ENCODE peak calls at places on chromosomes 13 and 19, in five cellular contexts. K is Peyer's patch; V is pancreas; O is dorsolateral prefrontal cortex; M is effector memory CD4-positive, alpha-beta T cell. J is an unnamed sample.

GRCh38 chr19:43674630-43674982 is 4.6 kb upstream of the PLAUR start:
- DNase-seq in K (no peak), V (peak), O (no peak), M (no peak), J (peak)

GRCh38 chr13:35953537-35954206 is 177.5 kb downstream of the DCLK1 start:
- DNase-seq in K (peak), V (peak), O (peak), M (no peak), J (peak)

GRCh38 chr13:33034061-33034460 is 17.8 kb downstream of the KL start:
- DNase-seq in K (no peak), V (no peak), O (no peak), M (no peak), J (no peak)

GRCh38 chr19:19062454-19063182 is 1.2 kb upstream of the SLC25A42 start:
- DNase-seq in K (no peak), V (no peak), O (peak), M (no peak), J (no peak)

GRCh38 chr13:110413311-110414040 is 106.4 kb downstream of the COL4A2 start:
- DNase-seq in K (no peak), V (no peak), O (no peak), M (no peak), J (no peak)

GRCh38 chr19:47704656-47705055 is 8.6 kb upstream of the EHD2 start:
- DNase-seq in K (no peak), V (no peak), O (no peak), M (no peak), J (no peak)

GRCh38 chr13:27523345-27524073 is 73.1 kb upstream of the MTIF3 start:
- DNase-seq in K (no peak), V (no peak), O (no peak), M (no peak), J (no peak)

GRCh38 chr19:29687244-29687896 is 22.1 kb downstream of the PLEKHF1 start:
- DNase-seq in K (peak), V (no peak), O (no peak), M (no peak), J (no peak)

GRCh38 chr13:46908511-46908910 is 11.7 kb upstream of the HTR2A start:
- DNase-seq in K (no peak), V (no peak), O (no peak), M (no peak), J (no peak)

GRCh38 chr13:50376895-50377575 is 361.8 kb downstream of the KCNRG start:
- DNase-seq in K (no peak), V (no peak), O (no peak), M (no peak), J (no peak)

GRCh38 chr19:30148039-30148438 is 206.0 kb downstream of the URI1 start:
- DNase-seq in K (no peak), V (no peak), O (no peak), M (no peak), J (no peak)

GRCh38 chr13:114067886-114068722 is 64.3 kb downstream of the RASA3 start:
- DNase-seq in K (peak), V (no peak), O (peak), M (no peak), J (no peak)

GRCh38 chr19:15245370-15246197 is 13.3 kb upstream of the EPHX3 start:
- DNase-seq in K (no peak), V (no peak), O (no peak), M (no peak), J (no peak)

GRCh38 chr13:23655321-23655720 is 85.1 kb downstream of the TNFRSF19 start:
- DNase-seq in K (no peak), V (no peak), O (no peak), M (no peak), J (no peak)

GRCh38 chr19:35549174-35549788 is 3.9 kb downstream of the TMEM147 start:
- DNase-seq in K (peak), V (peak), O (no peak), M (peak), J (no peak)

GRCh38 chr19:10388957-10389356 is 8.6 kb upstream of the TYK2 start:
- DNase-seq in K (peak), V (peak), O (peak), M (peak), J (peak)

GRCh38 chr19:11010041-11010440 is 49.2 kb downstream of the SMARCA4 start:
- DNase-seq in K (no peak), V (no peak), O (no peak), M (no peak), J (no peak)

GRCh38 chr19:41402010-41402409 is 4.4 kb downstream of the BCKDHA start:
- DNase-seq in K (no peak), V (no peak), O (no peak), M (no peak), J (no peak)

GRCh38 chr13:40190656-40191100 is 475.8 kb downstream of the FOXO1 start:
- DNase-seq in K (peak), V (no peak), O (peak), M (peak), J (no peak)

GRCh38 chr13:106498158-106498557 is 37.3 kb downstream of the EFNB2 start:
- DNase-seq in K (no peak), V (no peak), O (no peak), M (no peak), J (no peak)

GRCh38 chr19:52270266-52270885 is 989 bp downstream of the ZNF766 start:
- DNase-seq in K (no peak), V (no peak), O (no peak), M (no peak), J (peak)

GRCh38 chr19:10112895-10113591 is 1.6 kb downstream of the P2RY11 start:
- DNase-seq in K (peak), V (no peak), O (no peak), M (peak), J (peak)

GRCh38 chr13:64417609-64418008 is 2812.5 kb downstream of the PCDH9 start:
- DNase-seq in K (no peak), V (no peak), O (no peak), M (no peak), J (no peak)

GRCh38 chr13:81295177-81295576 is 954.3 kb upstream of the SPRY2 start:
- DNase-seq in K (no peak), V (no peak), O (no peak), M (no peak), J (no peak)

GRCh38 chr19:39518975-39519374 is 4.0 kb downstream of the SELENOV start:
- DNase-seq in K (no peak), V (no peak), O (no peak), M (no peak), J (no peak)

GRCh38 chr19:6519289-6519688 is 11.5 kb upstream of the TNFSF9 start:
- DNase-seq in K (no peak), V (no peak), O (no peak), M (no peak), J (no peak)

GRCh38 chr19:46226438-46226973 is 3.0 kb upstream of the IGFL1 start:
- DNase-seq in K (no peak), V (no peak), O (no peak), M (no peak), J (no peak)

GRCh38 chr19:39590265-39590664 is 12.1 kb upstream of the LGALS13 start:
- DNase-seq in K (no peak), V (no peak), O (no peak), M (no peak), J (no peak)

GRCh38 chr13:97134364-97135095 is 87.6 kb upstream of the MBNL2 start:
- DNase-seq in K (no peak), V (no peak), O (no peak), M (no peak), J (no peak)

GRCh38 chr19:3857449-3858003 is 11.3 kb downstream of the ZFR2 start:
- DNase-seq in K (peak), V (no peak), O (peak), M (no peak), J (no peak)

GRCh38 chr13:24149306-24150032 is 11.1 kb upstream of the SPATA13 start:
- DNase-seq in K (no peak), V (no peak), O (no peak), M (no peak), J (no peak)

GRCh38 chr13:42707596-42707995 is 73.8 kb upstream of the FAM216B start:
- DNase-seq in K (no peak), V (no peak), O (no peak), M (no peak), J (no peak)

GRCh38 chr13:94660695-94661324 is 51.5 kb downstream of the SOX21 start:
- DNase-seq in K (no peak), V (no peak), O (no peak), M (no peak), J (no peak)

GRCh38 chr13:75153386-75153785 is 328.6 kb downstream of the TBC1D4 start:
- DNase-seq in K (no peak), V (no peak), O (no peak), M (no peak), J (no peak)

GRCh38 chr19:42529248-42529764 is 1.0 kb upstream of the CEACAM1 start:
- DNase-seq in K (peak), V (peak), O (peak), M (peak), J (peak)
- H3K27ac ChIP-seq in K (peak), V (no peak), O (no peak), M (peak), J (peak)

DNA sequence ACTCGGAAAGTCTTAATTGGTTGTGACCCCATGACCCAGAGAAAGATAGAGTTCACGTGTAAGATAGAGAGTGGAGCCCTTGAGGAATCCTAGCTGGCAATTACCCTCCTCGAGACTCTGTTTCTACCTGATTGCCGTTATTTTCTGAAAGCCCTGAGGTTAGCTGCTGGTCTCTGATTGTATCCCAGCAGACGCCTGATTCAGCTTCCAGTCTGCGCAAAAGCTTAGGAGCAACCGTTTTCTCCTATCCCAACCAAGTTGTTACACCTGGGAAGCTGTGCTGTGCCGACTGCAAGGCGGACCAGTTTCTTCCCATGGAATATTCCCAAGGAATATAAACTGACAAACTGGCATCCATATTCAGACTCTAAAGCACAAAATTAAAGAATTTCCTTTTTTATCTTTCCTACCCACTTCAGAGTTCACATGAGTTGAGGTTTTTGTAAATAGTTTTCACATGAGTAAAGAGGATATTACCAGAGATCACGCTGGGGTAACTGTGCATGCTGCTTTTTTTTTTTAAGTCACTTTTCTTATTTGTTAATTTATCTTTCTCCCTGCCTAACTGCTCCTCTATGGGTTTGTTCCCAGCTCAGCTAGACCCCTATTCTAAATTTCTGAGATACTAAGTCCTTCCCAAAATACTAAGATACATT is 1.5 kb upstream of the TRPC4 start:
- DNase-seq in K (no peak), V (no peak), O (no peak), M (no peak), J (no peak)
- H3K4me3 ChIP-seq in K (no peak), V (no peak), O (peak), M (no peak), J (no peak)

GRCh38 chr19:1181606-1182005 is 7.5 kb upstream of the SBNO2 start:
- DNase-seq in K (no peak), V (peak), O (no peak), M (no peak), J (no peak)
- H3K27ac ChIP-seq in K (peak), V (peak), O (no peak), M (no peak), J (no peak)

GRCh38 chr19:291561-292280 is 518 bp upstream of the PLPP2 start:
- DNase-seq in K (peak), V (no peak), O (no peak), M (no peak), J (no peak)
- H3K4me3 ChIP-seq in K (peak), V (no peak), O (peak), M (no peak), J (peak)

GRCh38 chr19:34363094-34363493 is 1.9 kb upstream of the GPI start:
- DNase-seq in K (no peak), V (no peak), O (no peak), M (no peak), J (no peak)
- H3K27ac ChIP-seq in K (no peak), V (no peak), O (no peak), M (no peak), J (no peak)

GRCh38 chr19:48966541-48967345 is 1.6 kb downstream of the FTL start:
- DNase-seq in K (no peak), V (no peak), O (no peak), M (no peak), J (no peak)

GRCh38 chr19:48964205-48965032 is 690 bp upstream of the FTL start:
- DNase-seq in K (peak), V (peak), O (no peak), M (no peak), J (peak)

GRCh38 chr19:48965033-48965805 is at the start of gene FTL:
- DNase-seq in K (peak), V (peak), O (peak), M (peak), J (peak)

GRCh38 chr19:48967346-48968178 is 2.5 kb downstream of the FTL start:
- DNase-seq in K (peak), V (peak), O (no peak), M (no peak), J (peak)

DNA sequence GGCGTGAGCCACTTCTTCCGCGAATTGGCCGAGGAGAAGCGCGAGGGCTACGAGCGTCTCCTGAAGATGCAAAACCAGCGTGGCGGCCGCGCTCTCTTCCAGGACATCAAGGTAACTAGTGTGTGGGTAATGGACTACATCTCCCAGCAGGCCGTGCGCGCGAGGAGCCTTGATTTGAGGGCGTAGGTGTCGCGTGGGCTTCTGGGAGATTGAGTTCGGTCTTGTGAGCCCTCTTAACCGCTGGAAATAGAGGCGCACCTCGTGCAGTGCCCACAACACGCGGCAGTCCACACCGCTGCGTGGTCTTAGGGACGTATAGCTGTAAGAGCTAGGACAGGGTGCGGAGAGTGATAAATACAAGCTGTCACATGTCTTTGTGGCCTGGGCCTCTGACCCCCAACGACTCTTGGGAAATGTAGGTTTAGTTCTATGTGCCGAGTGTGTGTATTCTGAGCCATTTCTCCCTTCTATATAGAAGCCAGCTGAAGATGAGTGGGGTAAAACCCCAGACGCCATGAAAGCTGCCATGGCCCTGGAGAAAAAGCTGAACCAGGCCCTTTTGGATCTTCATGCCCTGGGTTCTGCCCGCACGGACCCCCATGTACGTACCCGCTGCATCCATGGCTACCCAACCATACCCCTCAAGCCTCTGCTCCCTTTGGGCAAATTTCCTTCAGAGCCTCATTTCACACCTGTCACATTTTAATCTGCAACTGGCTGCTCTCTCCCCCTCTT is 864 bp downstream of the FTL start:
- DNase-seq in K (peak), V (peak), O (peak), M (peak), J (peak)
- H3K4me3 ChIP-seq in K (peak), V (peak), O (peak), M (peak), J (peak)

DNA sequence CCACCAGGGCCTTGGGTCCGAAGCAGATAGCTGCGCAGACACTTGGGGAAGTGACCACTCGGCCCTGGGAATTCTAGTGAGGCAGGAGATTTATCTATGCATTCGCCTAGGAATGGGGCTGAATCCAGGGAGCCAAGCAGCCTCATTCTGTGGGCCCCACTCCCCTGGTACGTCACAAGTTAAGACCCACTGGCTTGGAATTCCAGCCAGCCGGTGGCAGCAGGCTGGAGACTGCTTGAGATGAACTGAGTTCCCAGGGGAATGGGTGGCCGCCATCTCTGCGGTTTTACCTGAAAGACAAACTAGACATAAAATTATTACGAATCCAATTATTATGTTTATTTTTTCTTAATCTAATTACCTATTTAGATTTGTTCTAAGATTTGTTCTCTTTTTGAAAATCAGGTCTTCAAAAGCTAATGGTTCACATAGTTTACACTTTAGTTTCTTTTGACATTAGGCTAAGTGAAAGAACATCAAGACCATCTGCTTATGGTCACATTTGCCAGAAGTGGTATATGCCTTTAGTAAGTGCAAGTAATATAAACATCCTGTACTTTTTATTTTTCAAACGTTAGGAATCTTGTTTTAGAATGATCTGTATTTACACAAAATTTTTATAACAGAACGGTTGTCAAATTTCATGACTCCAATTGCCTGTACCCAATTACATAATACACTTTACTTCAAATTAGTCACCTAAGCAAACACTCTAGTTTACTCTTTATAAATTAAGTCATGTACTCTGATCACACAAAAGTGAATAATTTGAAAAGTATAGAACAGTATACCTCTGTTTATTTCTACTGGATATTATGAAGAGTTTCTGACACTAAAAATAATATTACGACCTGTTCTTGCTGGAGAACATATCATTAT is 74.4 kb downstream of the SLITRK6 start:
- DNase-seq in K (no peak), V (no peak), O (no peak), M (no peak), J (no peak)
- H3K27ac ChIP-seq in K (no peak), V (no peak), O (no peak), M (no peak), J (no peak)

DNA sequence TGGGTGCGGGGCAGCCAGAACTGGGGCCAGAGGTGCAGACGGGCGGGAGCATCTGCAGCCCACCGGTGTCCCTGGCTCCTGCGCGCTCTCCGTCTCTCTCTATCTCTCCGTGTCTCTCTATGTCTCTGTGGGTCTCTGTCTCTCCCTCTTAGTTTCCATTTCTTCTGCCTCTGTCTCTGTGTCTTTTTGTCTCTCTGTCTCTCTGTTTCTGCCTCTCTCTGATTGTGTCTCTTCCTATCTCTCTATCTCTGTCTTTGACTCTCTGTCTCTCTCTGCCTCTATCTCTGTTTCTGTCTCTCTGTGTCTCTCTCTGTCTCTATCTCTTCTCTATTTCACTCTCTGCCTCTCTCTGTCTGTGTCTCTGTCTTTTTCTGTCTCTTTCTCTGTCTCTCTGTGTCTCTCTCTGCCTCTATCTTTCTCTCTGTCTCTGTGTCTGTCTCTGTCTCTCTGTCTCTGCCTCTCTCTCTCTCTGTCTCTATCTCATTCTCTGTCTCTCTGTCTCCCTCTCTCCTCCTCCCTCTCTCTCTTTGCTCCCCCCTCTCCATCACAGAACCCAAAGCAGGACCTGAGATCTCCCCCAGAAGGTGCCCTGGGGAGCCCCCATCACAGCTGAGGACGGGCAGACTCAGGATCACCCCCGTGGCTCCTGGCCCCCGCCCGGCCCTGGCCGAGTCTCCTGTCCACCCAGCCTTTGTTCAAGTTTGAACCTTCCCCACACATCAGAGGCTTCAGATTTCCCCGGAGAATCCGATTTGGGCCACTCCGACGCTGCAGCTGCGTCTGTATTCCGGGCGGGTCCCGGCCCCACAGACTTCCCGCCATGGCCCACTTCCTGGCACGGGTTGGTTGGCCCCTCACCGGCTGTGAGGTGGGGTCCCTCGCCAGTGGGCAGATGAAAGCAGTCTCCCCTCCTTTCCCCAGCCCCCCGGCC is 48.6 kb upstream of the TCF3 start:
- DNase-seq in K (no peak), V (no peak), O (no peak), M (no peak), J (no peak)
- H3K4me3 ChIP-seq in K (no peak), V (no peak), O (no peak), M (no peak), J (no peak)

J was measured in right lobe of liver.